ENCODE peak calls at places on chromosome 19, in six cellular contexts. Z is adrenal gland, S is uterus, D is right lobe of liver, K is ovary, E is heart left ventricle. R is an unnamed sample.

GRCh38 chr19:20660473-20660872 is 898 bp downstream of the ZNF626 start:
- DNase-seq in E (no peak), K (peak; percentile 17), S (no peak), D (no peak), Z (no peak), R (no peak)

GRCh38 chr19:57465680-57466381 is 8.9 kb upstream of the VN1R1 start:
- DNase-seq in S (no peak), E (no peak), Z (no peak), K (no peak), D (no peak), R (peak; percentile 17)

GRCh38 chr19:10587022-10587838 is at the start of gene AP1M2:
- DNase-seq in Z (no peak), S (no peak), D (no peak), E (no peak), K (no peak), R (peak; percentile 69)

GRCh38 chr19:58305932-58306323 is 751 bp downstream of the ERVK3-1 start:
- DNase-seq in S (no peak), D (peak; percentile 24), Z (no peak), E (no peak), K (no peak), R (peak; percentile 11)

GRCh38 chr19:17522988-17523872 is 11.8 kb downstream of the PGLS start:
- DNase-seq in Z (peak; percentile 76), K (no peak), D (peak; percentile 69), E (peak; percentile 59), S (no peak), R (peak; percentile 73)

GRCh38 chr19:7744199-7744786 is 3.0 kb downstream of the CD209 start:
- DNase-seq in S (no peak), Z (no peak), K (no peak), E (no peak), D (no peak), R (no peak)

GRCh38 chr19:45047188-45047797 is 8.4 kb downstream of the CLASRP start:
- DNase-seq in Z (no peak), S (no peak), K (no peak), E (no peak), D (no peak), R (no peak)

GRCh38 chr19:2315818-2316353 is 7.9 kb upstream of the LINGO3 start:
- DNase-seq in K (no peak), S (no peak), Z (peak; percentile 82), E (peak; percentile 77), D (peak; percentile 79), R (peak; percentile 71)

GRCh38 chr19:44684892-44685847 is 13.8 kb upstream of the CEACAM16 start:
- DNase-seq in D (peak; percentile 64), K (peak; percentile 30), E (peak; percentile 67), Z (peak; percentile 92), S (no peak), R (peak; percentile 41)

GRCh38 chr19:41735071-41735623 is 20.2 kb upstream of the CEACAM6 start:
- DNase-seq in Z (no peak), D (no peak), K (no peak), E (no peak), S (no peak), R (no peak)

GRCh38 chr19:45526143-45526542 is 18.9 kb downstream of the VASP start:
- DNase-seq in S (peak; percentile 58), K (peak; percentile 87), D (peak; percentile 55), E (peak; percentile 76), Z (peak; percentile 90), R (peak; percentile 68)

GRCh38 chr19:48455908-48456562 is 661 bp downstream of the KCNJ14 start:
- DNase-seq in D (peak; percentile 16), K (peak; percentile 16), E (no peak), S (no peak), Z (peak; percentile 46), R (no peak)

GRCh38 chr19:43486412-43486811 is 18.1 kb downstream of the PHLDB3 start:
- DNase-seq in K (no peak), S (no peak), Z (no peak), E (no peak), D (no peak), R (no peak)

GRCh38 chr19:18379803-18380747 is 5.9 kb upstream of the GDF15 start:
- DNase-seq in Z (peak; percentile 96), K (peak; percentile 91), D (peak; percentile 94), S (peak; percentile 97), E (peak; percentile 87), R (peak; percentile 89)

GRCh38 chr19:46786236-46787039 is 2.0 kb downstream of the SLC1A5 start:
- DNase-seq in E (peak; percentile 67), K (peak; percentile 83), D (peak; percentile 67), S (peak; percentile 70), Z (peak; percentile 80), R (peak; percentile 79)

GRCh38 chr19:1098177-1099051 is 3.2 kb upstream of the POLR2E start:
- DNase-seq in E (no peak), S (no peak), Z (no peak), D (peak; percentile 79), K (no peak), R (peak; percentile 46)

GRCh38 chr19:55041627-55042343 is 3.7 kb upstream of the GP6 start:
- DNase-seq in K (no peak), D (no peak), S (no peak), Z (peak; percentile 69), E (no peak), R (no peak)

GRCh38 chr19:18119243-18120105 is 21.9 kb downstream of the MAST3 start:
- DNase-seq in E (no peak), S (no peak), Z (no peak), K (no peak), D (no peak), R (peak; percentile 42)

GRCh38 chr19:38467541-38468525 is 34.3 kb downstream of the RYR1 start:
- DNase-seq in D (no peak), S (no peak), Z (no peak), E (no peak), K (no peak), R (no peak)

GRCh38 chr19:18488403-18488723 is 33.5 kb downstream of the ELL start:
- DNase-seq in K (no peak), E (no peak), D (no peak), Z (no peak), S (no peak), R (no peak)

GRCh38 chr19:41083516-41083915 is 4.7 kb upstream of the CYP2A13 start:
- DNase-seq in D (no peak), Z (no peak), S (no peak), K (no peak), E (no peak), R (no peak)

GRCh38 chr19:49361438-49362047 is 673 bp downstream of the TEAD2 start:
- DNase-seq in K (peak; percentile 94), Z (peak; percentile 82), E (peak; percentile 89), D (peak; percentile 84), S (peak; percentile 91), R (peak; percentile 81)

GRCh38 chr19:24000656-24001055 is 86.0 kb downstream of the ZNF726 start:
- DNase-seq in E (no peak), Z (no peak), S (no peak), K (no peak), D (no peak), R (no peak)

GRCh38 chr19:50725218-50725931 is 2.2 kb downstream of the CLEC11A start:
- DNase-seq in Z (no peak), K (no peak), D (no peak), E (no peak), S (no peak), R (no peak)
- H3K27ac ChIP-seq in Z (no peak overlapping the region), K (no peak overlapping the region), D (no peak overlapping the region), E (peak overlapping the region; percentile 46), S (peak overlapping the region; percentile 74), R (peak overlapping the region; percentile 60)

GRCh38 chr19:12882589-12882988 is 1.3 kb upstream of the DNASE2 start:
- DNase-seq in S (no peak), D (no peak), K (no peak), E (no peak), Z (no peak), R (no peak)
- TF ChIP-seq POLR2A in S (no peak), D (no peak), K (no peak), E (no peak), Z (no peak), R (no peak)

GRCh38 chr19:33177417-33177976 is 16.6 kb upstream of the LRP3 start:
- DNase-seq in E (no peak), S (no peak), Z (no peak), D (no peak), K (no peak), R (no peak)

GRCh38 chr19:33174186-33174585 is 19.9 kb upstream of the LRP3 start:
- DNase-seq in E (no peak), K (no peak), S (no peak), Z (no peak), D (no peak), R (no peak)

GRCh38 chr19:33175156-33175782 is 18.9 kb upstream of the LRP3 start:
- DNase-seq in D (no peak), Z (no peak), K (no peak), E (no peak), S (no peak), R (no peak)

GRCh38 chr19:33175886-33176669 is 18.1 kb upstream of the LRP3 start:
- DNase-seq in D (no peak), K (peak; percentile 29), S (no peak), E (no peak), Z (no peak), R (no peak)

GRCh38 chr19:33176670-33177416 is 17.3 kb upstream of the LRP3 start:
- DNase-seq in S (peak; percentile 99), K (peak; percentile 98), E (peak; percentile 94), D (peak; percentile 97), Z (peak; percentile 99), R (peak; percentile 96)
- TF ChIP-seq CTCF in S (peak; percentile 36), K (no peak), E (peak; percentile 39), D (no peak), Z (no peak), R (peak; percentile 49)

GRCh38 chr19:53467503-53468262 is at the start of gene ZNF813:
- DNase-seq in D (peak; percentile 96), K (peak; percentile 96), E (peak; percentile 97), Z (peak; percentile 97), S (peak; percentile 94), R (peak; percentile 98)

GRCh38 chr19:53467138-53467502 is 413 bp upstream of the ZNF813 start:
- DNase-seq in Z (no peak), K (peak; percentile 38), E (peak; percentile 23), S (no peak), D (peak; percentile 43), R (peak; percentile 14)

GRCh38 chr19:53466726-53467125 is 807 bp upstream of the ZNF813 start:
- DNase-seq in Z (no peak), S (no peak), D (no peak), E (no peak), K (no peak), R (no peak)

DNA sequence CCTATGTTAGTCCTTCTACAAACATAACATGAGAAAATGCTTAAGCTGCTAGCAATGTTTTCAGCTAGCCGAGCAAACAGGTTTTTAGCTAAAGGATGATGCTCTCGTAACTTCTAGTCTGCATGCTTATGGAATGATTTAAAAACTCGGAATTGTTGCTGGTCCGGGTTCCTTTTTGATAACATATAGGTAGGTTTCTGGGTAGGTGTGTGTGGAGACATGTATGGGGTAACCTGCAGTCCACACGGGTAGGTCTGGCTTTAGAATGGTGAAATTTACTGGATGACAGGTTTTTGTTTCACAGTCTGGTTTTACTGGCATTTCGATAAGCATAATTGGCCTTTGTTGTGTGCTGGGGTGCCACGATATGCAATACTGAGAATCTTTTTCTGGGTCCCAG is 4.4 kb downstream of the ZNF813 start:
- DNase-seq in E (no peak), Z (no peak), S (no peak), K (no peak), D (no peak), R (no peak)
- H3K27ac ChIP-seq in E (no peak overlapping the region), Z (no peak overlapping the region), S (no peak overlapping the region), K (no peak overlapping the region), D (no peak overlapping the region), R (no peak overlapping the region)

GRCh38 chr19:4522291-4523002 is 4.2 kb upstream of the PLIN4 start:
- DNase-seq in D (no peak), K (no peak), E (no peak), S (no peak), Z (no peak), R (no peak)
- TF ChIP-seq POLR2A in D (no peak), K (no peak), E (no peak), S (no peak), Z (no peak), R (no peak)